ENCODE peak calls at places on chromosomes 2 and 18, in six cellular contexts. O is WTC11, Z is 8988T, Y is HTR-8/SVneo, A is NCI-H2029, W is mesothelial cell of epicardium. F is an unnamed sample.

GRCh38 chr18:68791801-68792200 is 6.1 kb upstream of the CCDC102B start:
- DNase-seq in Z (no peak), W (no peak), O (no peak), Y (no peak), A (no peak), F (no peak)

GRCh38 chr2:235204923-235205322 is 253.1 kb downstream of the SH3BP4 start:
- DNase-seq in Z (no peak), Y (no peak), A (no peak), O (no peak), W (no peak), F (no peak)

GRCh38 chr2:191862371-191862770 is 15.5 kb upstream of the CAVIN2 start:
- DNase-seq in O (no peak), Z (no peak), W (no peak), Y (no peak), A (no peak), F (no peak)

GRCh38 chr2:84904717-84905174 is 710 bp upstream of the TMSB10 start:
- DNase-seq in Y (peak; percentile 65), A (no peak), W (no peak), Z (no peak), O (peak; percentile 70), F (no peak)

GRCh38 chr2:68771211-68771721 is 36.7 kb downstream of the ARHGAP25 start:
- DNase-seq in Y (no peak), W (no peak), Z (no peak), O (no peak), A (no peak), F (no peak)

GRCh38 chr2:174959787-174960186 is 45.4 kb downstream of the CHN1 start:
- DNase-seq in O (no peak), A (no peak), Z (no peak), Y (no peak), W (no peak), F (no peak)

GRCh38 chr2:237995036-237995435 is 28.2 kb downstream of the UBE2F start:
- DNase-seq in Y (no peak), Z (no peak), W (no peak), A (no peak), O (no peak), F (no peak)

GRCh38 chr18:52077251-52077983 is 262.6 kb upstream of the DCC start:
- DNase-seq in A (no peak), Y (no peak), Z (no peak), O (no peak), W (no peak), F (no peak)

GRCh38 chr2:119679846-119680245 is 845 bp downstream of the TMEM177 start:
- DNase-seq in Z (no peak), W (no peak), A (no peak), Y (no peak), O (no peak), F (no peak)

GRCh38 chr18:22828171-22828570 is 105.0 kb upstream of the RBBP8 start:
- DNase-seq in A (no peak), Z (no peak), O (no peak), W (no peak), Y (no peak), F (no peak)

GRCh38 chr2:163856941-163857340 is 121.1 kb upstream of the FIGN start:
- DNase-seq in Y (no peak), Z (no peak), O (no peak), W (no peak), A (no peak), F (no peak)

GRCh38 chr2:157192445-157193423 is 64.8 kb upstream of the GALNT5 start:
- DNase-seq in O (no peak), W (no peak), Z (no peak), Y (no peak), A (no peak), F (no peak)

GRCh38 chr2:136025057-136025973 is 39.9 kb upstream of the DARS1 start:
- DNase-seq in Z (no peak), W (peak; percentile 66), O (peak; percentile 89), Y (peak; percentile 20), A (peak; percentile 76), F (no peak)

F was measured in effector memory CD8-positive, alpha-beta T cell.